ENCODE peak calls at places on chromosomes 2 and 18, in four cellular contexts. W is K562, B is WTC11, J is GM12878. R is an unnamed sample.
A peak's percentile ranks its signal among the peaks of the same experiment; 100 is the strongest.

GRCh38 chr2:10283106-10284062 is 19.3 kb upstream of the HPCAL1 start:
- DNase-seq in W (peak; percentile 84), B (no peak), J (no peak), R (peak; percentile 49)

GRCh38 chr2:174333017-174333501 is 1.7 kb upstream of the SP9 start:
- DNase-seq in W (no peak), B (no peak), J (no peak), R (no peak)

GRCh38 chr2:174802459-174802858 is 38.2 kb upstream of the CHRNA1 start:
- DNase-seq in W (no peak), B (no peak), J (no peak), R (no peak)

GRCh38 chr2:112622528-112622849 is 23.2 kb upstream of the SLC20A1 start:
- DNase-seq in W (no peak), B (no peak), J (no peak), R (no peak)

GRCh38 chr2:9990735-9991134 is 39.2 kb downstream of the GRHL1 start:
- DNase-seq in W (no peak), B (no peak), J (no peak), R (no peak)

GRCh38 chr2:16081316-16082200 is 141.2 kb downstream of the MYCN start:
- DNase-seq in W (no peak), B (no peak), J (no peak), R (no peak)

GRCh38 chr2:138485019-138485418 is 16.6 kb upstream of the SPOPL start:
- DNase-seq in W (no peak), B (no peak), J (no peak), R (no peak)

GRCh38 chr2:109377976-109378375 is 235.8 kb downstream of the SEPTIN10 start:
- DNase-seq in W (no peak), B (no peak), J (no peak), R (no peak)

GRCh38 chr2:158926478-158926948 is 41.9 kb upstream of the TANC1 start:
- DNase-seq in W (no peak), B (no peak), J (no peak), R (no peak)

GRCh38 chr2:158928515-158928914 is 39.9 kb upstream of the TANC1 start:
- DNase-seq in W (no peak), B (no peak), J (no peak), R (no peak)

GRCh38 chr2:158932246-158932645 is 36.2 kb upstream of the TANC1 start:
- DNase-seq in W (no peak), B (no peak), J (no peak), R (no peak)

GRCh38 chr2:158931577-158931976 is 36.9 kb upstream of the TANC1 start:
- DNase-seq in W (no peak), B (no peak), J (no peak), R (no peak)

DNA sequence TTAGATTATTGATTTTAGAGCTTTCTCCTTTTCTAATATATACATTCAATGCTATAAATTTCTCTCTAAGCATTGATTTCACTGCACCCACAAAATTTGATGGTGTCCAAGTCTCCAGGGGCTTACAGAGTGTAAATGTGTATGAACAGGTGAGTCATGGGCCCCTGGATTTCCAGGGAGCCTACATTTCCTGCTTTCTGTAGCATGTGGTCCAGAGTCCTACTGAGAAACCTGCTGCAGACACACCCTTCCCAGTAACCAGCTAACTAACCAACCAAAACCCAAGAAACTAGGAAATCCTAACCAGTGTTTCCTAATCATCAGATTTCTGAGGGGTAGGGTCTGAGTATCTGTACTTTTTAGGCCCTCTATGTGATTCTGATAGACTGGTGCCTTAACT is 39.5 kb upstream of the TANC1 start:
- DNase-seq in W (no peak), B (no peak), J (no peak), R (no peak)
- TF ChIP-seq USF1 in W (no peak), B (no peak), J (no peak), R (no peak)

GRCh38 chr2:181411105-181411849 is 45.9 kb upstream of the ITGA4 start:
- DNase-seq in W (no peak), B (peak; percentile 64), J (peak; percentile 30), R (no peak)
- TF ChIP-seq USF1 in W (no peak), B (no peak), J (no peak), R (no peak)

GRCh38 chr2:40384714-40385113 is 67.2 kb downstream of the SLC8A1 start:
- DNase-seq in W (no peak), B (no peak), J (no peak), R (no peak)
- TF ChIP-seq USF1 in W (no peak), B (no peak), J (no peak), R (no peak)

GRCh38 chr18:21740474-21740723 is 193 bp upstream of the MIB1 start:
- DNase-seq in W (peak; percentile 96), B (peak; percentile 99), J (no peak), R (no peak)

GRCh38 chr18:21740724-21741510 is at the start of gene MIB1:
- DNase-seq in W (peak; percentile 71), B (peak; percentile 59), J (peak; percentile 83), R (peak; percentile 96)

GRCh38 chr18:21739604-21740473 is 753 bp upstream of the MIB1 start:
- DNase-seq in W (peak; percentile 41), B (no peak), J (no peak), R (peak; percentile 16)

DNA sequence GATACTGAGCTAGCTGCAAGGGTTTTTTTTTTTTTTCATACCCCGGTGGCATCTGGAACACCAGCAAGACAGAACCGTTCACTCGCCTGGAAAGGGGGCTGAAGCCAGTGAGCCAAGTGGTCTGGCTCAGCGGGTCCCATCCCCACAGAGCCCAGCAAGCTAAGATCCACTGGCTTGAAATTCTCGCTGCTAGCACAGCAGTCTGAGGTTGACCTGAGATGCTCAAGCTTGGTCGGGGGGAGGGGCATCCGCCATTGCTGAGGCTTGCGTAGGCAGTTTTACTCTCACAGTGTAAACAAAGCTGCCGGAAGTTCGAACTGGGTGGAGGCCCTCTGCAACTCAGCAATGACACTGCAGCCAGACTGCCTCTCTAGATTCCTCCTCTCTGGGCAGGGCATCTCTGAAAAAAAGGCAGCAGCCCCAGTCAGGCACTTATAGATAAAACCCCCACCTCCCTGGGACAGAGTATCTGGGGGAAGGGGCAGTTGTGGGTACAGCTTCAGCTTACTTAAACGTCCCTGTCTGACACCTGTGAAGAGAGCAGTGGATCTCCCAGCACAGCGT is 5.1 kb upstream of the MIB1 start:
- DNase-seq in W (peak; percentile 58), B (peak; percentile 62), J (no peak), R (no peak)
- TF ChIP-seq USF1 in W (no peak), B (no peak), J (no peak), R (no peak)

GRCh38 chr18:8773980-8774379 is 68.6 kb downstream of the MTCL1 start:
- DNase-seq in W (no peak), B (no peak), J (no peak), R (no peak)

GRCh38 chr18:8769509-8769908 is 64.2 kb downstream of the MTCL1 start:
- DNase-seq in W (no peak), B (no peak), J (no peak), R (no peak)

GRCh38 chr18:8771930-8772329 is 66.6 kb downstream of the MTCL1 start:
- DNase-seq in W (no peak), B (no peak), J (no peak), R (no peak)

GRCh38 chr18:8767356-8767755 is 62.0 kb downstream of the MTCL1 start:
- DNase-seq in W (no peak), B (no peak), J (no peak), R (no peak)

DNA sequence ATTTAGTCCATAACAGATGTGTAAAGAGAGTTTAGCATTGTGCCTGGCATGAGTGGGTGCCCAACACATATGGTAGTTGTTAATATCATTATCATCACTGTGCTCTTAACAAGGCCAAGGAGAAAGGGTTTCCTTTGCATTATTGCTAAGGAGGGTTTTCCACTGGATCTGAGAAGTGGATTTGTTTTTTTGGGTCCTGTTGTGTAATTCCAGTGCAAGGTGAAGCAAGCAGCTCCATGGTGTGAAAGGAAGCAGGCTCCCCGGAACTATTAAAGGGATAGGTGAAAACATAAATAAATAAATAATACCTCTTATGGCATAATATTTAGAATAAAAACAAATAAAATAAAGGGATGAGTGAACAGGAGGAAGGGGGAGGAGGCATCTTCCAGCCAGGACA is 65.3 kb downstream of the MTCL1 start:
- DNase-seq in W (no peak), B (no peak), J (no peak), R (no peak)
- TF ChIP-seq USF1 in W (no peak), B (no peak), J (no peak), R (no peak)

GRCh38 chr2:176176233-176176632 is 12.2 kb upstream of the HOXD1 start:
- DNase-seq in W (no peak), B (no peak), J (no peak), R (no peak)
- TF ChIP-seq USF1 in W (no peak), B (no peak), J (no peak), R (no peak)

GRCh38 chr2:85578243-85579180 is 1.1 kb downstream of the VAMP8 start:
- DNase-seq in W (peak; percentile 54), B (no peak), J (no peak), R (no peak)
- TF ChIP-seq USF1 in W (no peak), B (no peak), J (no peak), R (no peak)